ENCODE peak calls at places on chromosomes 2 and 18, in five cellular contexts. S is CD8-positive, alpha-beta T cell; F is brain microvascular endothelial cell; K is right atrium auricular region; N is tibial artery. B is an unnamed sample.

GRCh38 chr2:151881342-151881741 is 53.1 kb upstream of the ARL5A start:
- DNase-seq in F (no peak), N (no peak), K (no peak), S (no peak), B (no peak)

GRCh38 chr18:48952287-48953095 is 1.7 kb upstream of the SMAD7 start:
- DNase-seq in S (peak), K (peak), F (peak), N (peak), B (peak)

GRCh38 chr2:237490009-237490804 is 3.2 kb downstream of the MLPH start:
- DNase-seq in S (no peak), F (no peak), K (no peak), N (no peak), B (no peak)

GRCh38 chr2:62184499-62185045 is 11.3 kb upstream of the B3GNT2 start:
- DNase-seq in K (no peak), N (no peak), F (no peak), S (no peak), B (no peak)

GRCh38 chr18:22829781-22830180 is 103.3 kb upstream of the RBBP8 start:
- DNase-seq in K (no peak), N (no peak), F (no peak), S (no peak), B (no peak)

GRCh38 chr2:218858671-218859555 is 692 bp upstream of the WNT6 start:
- DNase-seq in F (no peak), N (peak), K (no peak), S (no peak), B (no peak)

GRCh38 chr2:28206786-28207185 is 185.9 kb upstream of the FOSL2 start:
- DNase-seq in S (no peak), N (no peak), K (no peak), F (peak), B (no peak)

GRCh38 chr2:114610677-114611076 is 168.2 kb downstream of the DPP10 start:
- DNase-seq in K (no peak), N (no peak), F (no peak), S (no peak), B (no peak)

GRCh38 chr2:211114826-211115450 is 558.5 kb downstream of the CPS1 start:
- DNase-seq in K (no peak), N (no peak), F (peak), S (no peak), B (no peak)

GRCh38 chr2:10265328-10266132 is 37.2 kb upstream of the HPCAL1 start:
- DNase-seq in S (no peak), N (peak), K (no peak), F (peak), B (no peak)

GRCh38 chr2:40357667-40358066 is 94.2 kb downstream of the SLC8A1 start:
- DNase-seq in K (no peak), N (no peak), S (no peak), F (no peak), B (no peak)

GRCh38 chr2:161625996-161626395 is 1.8 kb downstream of the SLC4A10 start:
- DNase-seq in N (no peak), S (no peak), F (no peak), K (no peak), B (no peak)

GRCh38 chr2:144237845-144238637 is 281.9 kb downstream of the ZEB2 start:
- DNase-seq in F (no peak), K (no peak), N (no peak), S (no peak), B (no peak)

GRCh38 chr2:224847961-224848850 is 132.0 kb upstream of the CCDC195 start:
- DNase-seq in S (no peak), K (no peak), N (peak), F (peak), B (no peak)

GRCh38 chr18:12742453-12742852 is 39.6 kb downstream of the PSMG2 start:
- DNase-seq in S (no peak), N (no peak), F (peak), K (no peak), B (no peak)

GRCh38 chr2:98324181-98324580 is 22.1 kb upstream of the CNGA3 start:
- DNase-seq in N (no peak), K (no peak), F (peak), S (no peak), B (no peak)

GRCh38 chr2:219707496-219708285 is 80.3 kb downstream of the SLC4A3 start:
- DNase-seq in K (no peak), S (no peak), N (no peak), F (no peak), B (no peak)

GRCh38 chr2:98478088-98478551 is 33.5 kb downstream of the INPP4A start:
- DNase-seq in K (no peak), F (no peak), S (no peak), N (no peak), B (no peak)

GRCh38 chr18:9097349-9097748 is 5.2 kb upstream of the NDUFV2 start:
- DNase-seq in N (no peak), S (no peak), F (no peak), K (no peak), B (no peak)

GRCh38 chr2:200703132-200703925 is 108.4 kb upstream of the BZW1 start:
- DNase-seq in N (no peak), S (no peak), F (peak), K (no peak), B (no peak)

GRCh38 chr18:37385846-37386435 is 179.7 kb downstream of the CELF4 start:
- DNase-seq in N (no peak), S (no peak), F (no peak), K (no peak), B (no peak)

GRCh38 chr18:63090334-63090733 is 229.2 kb downstream of the BCL2 start:
- DNase-seq in F (no peak), K (no peak), N (no peak), S (no peak), B (no peak)

GRCh38 chr2:222613715-222614331 is 42.1 kb downstream of the FARSB start:
- DNase-seq in F (peak), S (no peak), K (no peak), N (no peak), B (no peak)

GRCh38 chr2:181457741-181458425 is 697 bp downstream of the ITGA4 start:
- DNase-seq in N (peak), S (peak), F (peak), K (no peak), B (peak)

GRCh38 chr2:20596193-20596972 is 54.5 kb downstream of the HS1BP3 start:
- DNase-seq in K (peak), S (no peak), N (peak), F (no peak), B (no peak)

DNA sequence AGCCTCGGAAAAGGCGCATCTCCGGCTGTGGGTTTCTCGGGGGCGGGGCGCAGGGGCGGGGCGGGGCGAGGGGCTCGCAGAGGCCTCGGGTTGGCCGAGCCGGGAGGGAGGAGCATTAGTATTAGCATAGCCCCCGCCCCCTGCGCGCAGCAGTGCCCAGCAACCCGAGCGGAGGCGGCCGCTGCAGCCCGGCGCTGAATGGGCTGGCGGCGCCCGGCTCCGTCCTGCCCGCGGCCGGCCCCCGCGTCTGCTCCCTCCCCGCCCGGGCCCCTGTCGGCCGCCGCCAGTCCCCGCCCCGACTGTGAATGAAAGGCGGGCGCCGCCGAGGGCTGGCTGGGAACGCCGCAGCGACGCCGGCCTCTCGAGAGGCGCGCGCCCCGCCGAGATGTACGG is at the start of gene EFR3B:
- DNase-seq in F (peak), N (peak), K (peak), S (peak), B (peak)
- TF ChIP-seq CTCF in F (no peak), N (no peak), K (no peak), S (no peak), B (no peak)

DNA sequence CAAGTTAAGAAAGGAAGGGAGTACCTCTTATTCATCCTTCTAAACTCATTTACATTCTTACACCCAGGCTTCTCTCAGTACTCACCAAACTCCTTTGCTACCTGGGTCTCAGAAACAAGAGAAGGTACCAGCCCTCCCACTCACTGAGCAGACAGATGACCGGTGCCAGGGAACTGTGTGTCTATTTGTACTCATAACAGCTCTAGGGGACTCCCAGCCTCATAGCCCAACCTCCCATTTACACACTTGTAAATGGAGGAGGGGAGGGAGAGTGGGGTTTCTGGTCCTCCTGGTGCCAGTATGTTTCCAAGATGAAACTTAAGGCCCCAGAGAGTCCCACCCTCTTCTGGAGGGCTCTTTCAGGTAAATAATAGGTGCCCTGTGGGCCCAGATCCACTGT is 42.8 kb upstream of the SIGLEC15 start:
- DNase-seq in S (no peak), F (no peak), N (no peak), K (no peak), B (no peak)
- H3K27ac ChIP-seq in S (no peak), F (no peak), N (no peak), K (no peak), B (no peak)

DNA sequence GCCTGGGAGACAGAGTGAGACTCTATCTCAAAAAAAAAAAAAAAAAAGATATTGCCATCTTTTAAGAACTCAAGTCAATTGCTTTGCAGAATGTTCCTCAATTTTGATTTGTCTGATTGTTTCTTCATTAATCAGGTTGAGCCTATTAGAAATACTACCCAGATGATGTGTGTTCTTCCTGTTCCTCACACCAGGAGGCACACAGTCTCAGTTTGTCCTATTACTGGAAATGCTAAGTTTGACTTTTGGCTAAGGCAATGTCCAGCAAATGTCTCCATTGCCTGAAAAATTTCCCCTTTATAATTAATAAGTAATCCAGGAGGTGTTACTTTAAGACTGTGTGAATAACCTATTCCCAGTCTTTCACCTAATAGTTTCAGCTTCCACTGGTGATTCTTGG is 28.4 kb downstream of the BOLA3 start:
- DNase-seq in F (no peak), N (no peak), S (no peak), K (no peak), B (no peak)
- TF ChIP-seq CTCF in F (peak), N (peak), S (no peak), K (no peak), B (no peak)

GRCh38 chr2:190871539-190871938 is 9.1 kb upstream of the GLS start:
- DNase-seq in F (no peak), K (no peak), S (no peak), N (no peak), B (no peak)
- H3K27ac ChIP-seq in F (no peak), K (no peak), S (no peak), N (no peak), B (no peak)

GRCh38 chr2:217789003-217789735 is 213.6 kb downstream of the TNS1 start:
- DNase-seq in K (peak), S (peak), F (peak), N (peak), B (peak)

GRCh38 chr2:217789736-217790181 is 213.0 kb downstream of the TNS1 start:
- DNase-seq in K (no peak), N (peak), F (no peak), S (no peak), B (no peak)

GRCh38 chr2:217790195-217790594 is 212.6 kb downstream of the TNS1 start:
- DNase-seq in K (no peak), F (peak), S (no peak), N (peak), B (no peak)

GRCh38 chr2:217792611-217793527 is 209.9 kb downstream of the TNS1 start:
- DNase-seq in S (no peak), F (no peak), K (no peak), N (peak), B (no peak)

DNA sequence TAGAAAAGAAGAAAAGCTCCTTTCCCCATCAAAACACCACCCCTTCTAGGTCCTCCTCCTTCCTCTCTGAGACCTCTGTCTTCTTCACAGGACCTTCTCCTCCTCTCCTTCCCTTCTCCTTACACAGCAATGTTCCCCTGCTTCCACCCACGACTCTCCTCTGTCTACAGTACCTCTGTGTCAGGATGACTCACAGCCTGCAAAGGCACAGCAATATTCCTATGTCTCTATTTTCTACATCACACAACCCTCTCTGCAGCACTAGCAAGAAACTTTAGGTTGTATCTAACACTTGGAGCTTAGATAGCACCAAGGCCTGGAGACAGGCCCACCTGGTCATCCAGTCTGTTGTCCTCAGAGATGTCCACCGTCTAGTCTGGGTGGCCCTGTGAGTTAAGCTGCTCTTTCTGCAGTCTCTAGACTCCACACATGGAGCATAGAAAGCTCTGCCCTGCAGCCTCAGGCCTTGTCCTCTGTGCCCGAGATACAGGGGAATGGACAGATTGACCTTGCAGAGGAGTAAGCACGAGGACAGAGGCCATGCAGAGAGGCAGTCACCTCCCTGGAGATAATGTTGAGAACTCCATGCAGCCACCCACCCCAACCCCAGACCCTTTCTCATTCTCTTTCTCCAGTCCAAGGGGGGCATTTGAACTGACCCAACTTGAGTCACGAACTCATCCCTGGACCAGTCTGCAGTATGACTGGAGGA is 212.0 kb downstream of the TNS1 start:
- DNase-seq in S (no peak), K (no peak), N (peak), F (peak), B (no peak)
- TF ChIP-seq CTCF in S (no peak), K (no peak), N (no peak), F (no peak), B (no peak)

GRCh38 chr2:45992021-45992745 is 305.0 kb upstream of the EPAS1 start:
- DNase-seq in F (peak), S (no peak), K (peak), N (peak), B (no peak)
- H3K27ac ChIP-seq in F (no peak), S (no peak), K (peak), N (peak), B (no peak)

DNA sequence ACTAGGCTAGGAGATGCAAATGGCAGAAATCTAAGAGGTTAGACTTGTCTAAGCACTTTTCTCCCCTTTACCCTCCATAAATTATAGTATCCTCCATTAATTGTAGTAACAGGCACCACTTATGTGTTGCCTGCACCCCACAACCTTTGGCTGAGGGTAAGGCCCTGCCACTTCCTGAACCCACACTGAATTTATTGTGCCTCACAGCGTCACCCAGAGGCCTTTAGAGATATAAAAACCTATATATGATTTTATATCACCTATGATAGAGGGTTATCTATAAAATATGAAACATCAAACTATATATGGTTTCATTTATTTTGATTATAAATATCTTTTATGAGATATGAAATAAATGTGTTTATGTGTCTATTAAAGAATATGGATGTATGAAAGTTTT is 2.6 kb downstream of the UGT1A9 start:
- DNase-seq in S (no peak), N (no peak), K (no peak), F (no peak), B (no peak)
- TF ChIP-seq CTCF in S (no peak), N (no peak), K (no peak), F (no peak), B (no peak)

B was measured in CD4-positive, alpha-beta T cell.